ENCODE peak calls at places on chromosome 1, in nine cellular contexts. One of them, this sample, is unnamed.

GRCh38 chr1:110465038-110465813 is 14.3 kb downstream of the PROK1 start:
- DNase-seq in lower leg skin: no peak
- DNase-seq in tibial nerve: no peak
- DNase-seq in DND-41: no peak
- DNase-seq in tibial artery: no peak
- DNase-seq in fibroblast of the aortic adventitia: no peak
- DNase-seq in stomach: no peak
- DNase-seq in IMR-90: no peak
- DNase-seq in fibroblast of lung: no peak
- DNase-seq in this sample: peak

GRCh38 chr1:207670997-207671396 is 26.1 kb downstream of the CR1L start:
- DNase-seq in lower leg skin: no peak
- DNase-seq in fibroblast of lung: no peak
- DNase-seq in tibial artery: no peak
- DNase-seq in DND-41: no peak
- DNase-seq in tibial nerve: no peak
- DNase-seq in stomach: no peak
- DNase-seq in IMR-90: no peak
- DNase-seq in fibroblast of the aortic adventitia: no peak
- DNase-seq in this sample: no peak

GRCh38 chr1:109547412-109548320 is 749 bp upstream of the GNAI3 start:
- DNase-seq in stomach: peak
- DNase-seq in tibial artery: no peak
- DNase-seq in IMR-90: peak
- DNase-seq in fibroblast of the aortic adventitia: peak
- DNase-seq in DND-41: no peak
- DNase-seq in lower leg skin: no peak
- DNase-seq in tibial nerve: peak
- DNase-seq in fibroblast of lung: peak
- DNase-seq in this sample: no peak

GRCh38 chr1:175319912-175320230 is 127.3 kb upstream of the KIAA0040 start:
- DNase-seq in fibroblast of lung: no peak
- DNase-seq in IMR-90: no peak
- DNase-seq in tibial artery: no peak
- DNase-seq in fibroblast of the aortic adventitia: no peak
- DNase-seq in tibial nerve: no peak
- DNase-seq in DND-41: no peak
- DNase-seq in lower leg skin: no peak
- DNase-seq in stomach: no peak
- DNase-seq in this sample: no peak

GRCh38 chr1:55010887-55011217 is 12.1 kb downstream of the BSND start:
- DNase-seq in DND-41: no peak
- DNase-seq in stomach: no peak
- DNase-seq in IMR-90: no peak
- DNase-seq in tibial nerve: no peak
- DNase-seq in fibroblast of lung: no peak
- DNase-seq in fibroblast of the aortic adventitia: no peak
- DNase-seq in tibial artery: peak
- DNase-seq in lower leg skin: no peak
- DNase-seq in this sample: no peak

GRCh38 chr1:44293761-44294315 is 61.2 kb downstream of the ERI3 start:
- DNase-seq in fibroblast of the aortic adventitia: no peak
- DNase-seq in tibial artery: no peak
- DNase-seq in tibial nerve: no peak
- DNase-seq in DND-41: no peak
- DNase-seq in IMR-90: no peak
- DNase-seq in lower leg skin: no peak
- DNase-seq in fibroblast of lung: no peak
- DNase-seq in stomach: peak
- DNase-seq in this sample: peak

GRCh38 chr1:170168263-170168662 is 22.5 kb downstream of the NTMT2 start:
- DNase-seq in fibroblast of the aortic adventitia: peak
- DNase-seq in DND-41: no peak
- DNase-seq in lower leg skin: no peak
- DNase-seq in fibroblast of lung: peak
- DNase-seq in tibial artery: no peak
- DNase-seq in stomach: no peak
- DNase-seq in IMR-90: peak
- DNase-seq in tibial nerve: no peak
- DNase-seq in this sample: no peak

GRCh38 chr1:22959545-22960360 is 12.9 kb downstream of the LACTBL1 start:
- DNase-seq in tibial artery: no peak
- DNase-seq in DND-41: no peak
- DNase-seq in IMR-90: no peak
- DNase-seq in fibroblast of the aortic adventitia: no peak
- DNase-seq in lower leg skin: peak
- DNase-seq in stomach: no peak
- DNase-seq in tibial nerve: no peak
- DNase-seq in fibroblast of lung: no peak
- DNase-seq in this sample: no peak

GRCh38 chr1:27992271-27992670 is 32.5 kb downstream of the XKR8 start:
- DNase-seq in fibroblast of the aortic adventitia: no peak
- DNase-seq in lower leg skin: no peak
- DNase-seq in IMR-90: no peak
- DNase-seq in stomach: no peak
- DNase-seq in tibial nerve: no peak
- DNase-seq in DND-41: peak
- DNase-seq in fibroblast of lung: no peak
- DNase-seq in tibial artery: no peak
- DNase-seq in this sample: no peak

GRCh38 chr1:54390655-54391054 is 15.5 kb downstream of the SSBP3 start:
- DNase-seq in IMR-90: no peak
- DNase-seq in fibroblast of the aortic adventitia: peak
- DNase-seq in tibial artery: no peak
- DNase-seq in stomach: no peak
- DNase-seq in DND-41: no peak
- DNase-seq in lower leg skin: no peak
- DNase-seq in fibroblast of lung: no peak
- DNase-seq in tibial nerve: no peak
- DNase-seq in this sample: no peak

GRCh38 chr1:208476825-208477170 is 232.6 kb upstream of the PLXNA2 start:
- DNase-seq in lower leg skin: no peak
- DNase-seq in fibroblast of the aortic adventitia: no peak
- DNase-seq in IMR-90: no peak
- DNase-seq in stomach: no peak
- DNase-seq in tibial artery: no peak
- DNase-seq in DND-41: no peak
- DNase-seq in fibroblast of lung: no peak
- DNase-seq in tibial nerve: no peak
- DNase-seq in this sample: no peak

GRCh38 chr1:226728448-226728847 is 10.6 kb downstream of the ITPKB start:
- DNase-seq in DND-41: no peak
- DNase-seq in tibial artery: no peak
- DNase-seq in IMR-90: no peak
- DNase-seq in tibial nerve: no peak
- DNase-seq in lower leg skin: no peak
- DNase-seq in fibroblast of the aortic adventitia: no peak
- DNase-seq in stomach: no peak
- DNase-seq in fibroblast of lung: no peak
- DNase-seq in this sample: no peak

GRCh38 chr1:226731257-226731893 is 7.7 kb downstream of the ITPKB start:
- DNase-seq in fibroblast of the aortic adventitia: no peak
- DNase-seq in DND-41: no peak
- DNase-seq in fibroblast of lung: no peak
- DNase-seq in IMR-90: no peak
- DNase-seq in stomach: no peak
- DNase-seq in tibial nerve: no peak
- DNase-seq in lower leg skin: no peak
- DNase-seq in tibial artery: no peak
- DNase-seq in this sample: no peak

GRCh38 chr1:226730064-226730463 is 9.0 kb downstream of the ITPKB start:
- DNase-seq in lower leg skin: no peak
- DNase-seq in IMR-90: no peak
- DNase-seq in stomach: no peak
- DNase-seq in tibial artery: no peak
- DNase-seq in tibial nerve: no peak
- DNase-seq in fibroblast of lung: no peak
- DNase-seq in DND-41: no peak
- DNase-seq in fibroblast of the aortic adventitia: no peak
- DNase-seq in this sample: no peak

GRCh38 chr1:226732856-226733291 is 6.2 kb downstream of the ITPKB start:
- DNase-seq in lower leg skin: no peak
- DNase-seq in fibroblast of the aortic adventitia: no peak
- DNase-seq in tibial nerve: no peak
- DNase-seq in DND-41: no peak
- DNase-seq in stomach: no peak
- DNase-seq in fibroblast of lung: no peak
- DNase-seq in tibial artery: no peak
- DNase-seq in IMR-90: no peak
- DNase-seq in this sample: no peak

DNA sequence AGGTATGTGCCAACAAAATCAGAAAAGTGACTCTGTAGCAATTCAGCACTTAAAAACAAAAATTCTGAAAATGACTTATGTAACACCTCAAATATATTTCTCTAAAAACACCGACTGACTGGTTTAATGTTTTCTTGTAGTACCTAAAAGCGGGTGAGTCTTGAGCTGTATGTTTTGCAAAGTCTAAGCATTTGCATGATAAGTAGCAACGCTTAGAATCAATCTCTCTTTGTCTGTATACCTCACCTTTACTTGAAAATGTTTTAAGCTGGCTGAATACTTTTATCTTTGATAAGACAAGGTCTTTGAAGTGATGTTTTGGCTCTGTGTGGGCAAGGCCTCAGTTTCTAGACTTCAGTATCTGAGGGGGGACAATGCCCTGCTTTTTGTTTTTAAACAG is 8.3 kb downstream of the ITPKB start:
- DNase-seq in fibroblast of the aortic adventitia: no peak
- DNase-seq in IMR-90: no peak
- DNase-seq in stomach: no peak
- DNase-seq in tibial artery: no peak
- DNase-seq in tibial nerve: no peak
- DNase-seq in fibroblast of lung: no peak
- DNase-seq in DND-41: no peak
- DNase-seq in lower leg skin: no peak
- DNase-seq in this sample: no peak
- H3K4me3 ChIP-seq in fibroblast of the aortic adventitia: no peak
- H3K4me3 ChIP-seq in IMR-90: no peak
- H3K4me3 ChIP-seq in stomach: no peak
- H3K4me3 ChIP-seq in tibial artery: no peak
- H3K4me3 ChIP-seq in tibial nerve: no peak
- H3K4me3 ChIP-seq in fibroblast of lung: no peak
- H3K4me3 ChIP-seq in DND-41: no peak
- H3K4me3 ChIP-seq in lower leg skin: no peak
- H3K4me3 ChIP-seq in this sample: peak

GRCh38 chr1:19478241-19478780 is 7.0 kb downstream of the CAPZB start:
- DNase-seq in fibroblast of lung: no peak
- DNase-seq in DND-41: no peak
- DNase-seq in tibial nerve: no peak
- DNase-seq in stomach: no peak
- DNase-seq in tibial artery: no peak
- DNase-seq in IMR-90: no peak
- DNase-seq in lower leg skin: no peak
- DNase-seq in fibroblast of the aortic adventitia: no peak
- DNase-seq in this sample: no peak

GRCh38 chr1:19476440-19477190 is 8.7 kb downstream of the CAPZB start:
- DNase-seq in IMR-90: peak
- DNase-seq in fibroblast of the aortic adventitia: no peak
- DNase-seq in stomach: no peak
- DNase-seq in lower leg skin: no peak
- DNase-seq in DND-41: no peak
- DNase-seq in tibial artery: no peak
- DNase-seq in fibroblast of lung: peak
- DNase-seq in tibial nerve: no peak
- DNase-seq in this sample: no peak

GRCh38 chr1:19479351-19480120 is 5.8 kb downstream of the CAPZB start:
- DNase-seq in DND-41: no peak
- DNase-seq in lower leg skin: no peak
- DNase-seq in fibroblast of lung: no peak
- DNase-seq in tibial nerve: no peak
- DNase-seq in stomach: no peak
- DNase-seq in fibroblast of the aortic adventitia: no peak
- DNase-seq in IMR-90: no peak
- DNase-seq in tibial artery: no peak
- DNase-seq in this sample: no peak

GRCh38 chr1:19480282-19480681 is 5.1 kb downstream of the CAPZB start:
- DNase-seq in tibial artery: no peak
- DNase-seq in lower leg skin: no peak
- DNase-seq in stomach: no peak
- DNase-seq in IMR-90: no peak
- DNase-seq in DND-41: no peak
- DNase-seq in tibial nerve: no peak
- DNase-seq in fibroblast of the aortic adventitia: no peak
- DNase-seq in fibroblast of lung: no peak
- DNase-seq in this sample: no peak

GRCh38 chr1:19477284-19478240 is 7.8 kb downstream of the CAPZB start:
- DNase-seq in tibial artery: no peak
- DNase-seq in DND-41: no peak
- DNase-seq in fibroblast of the aortic adventitia: peak
- DNase-seq in stomach: no peak
- DNase-seq in fibroblast of lung: no peak
- DNase-seq in lower leg skin: no peak
- DNase-seq in tibial nerve: no peak
- DNase-seq in IMR-90: no peak
- DNase-seq in this sample: no peak
- H3K4me3 ChIP-seq in tibial artery: no peak
- H3K4me3 ChIP-seq in DND-41: no peak
- H3K4me3 ChIP-seq in fibroblast of the aortic adventitia: no peak
- H3K4me3 ChIP-seq in stomach: no peak
- H3K4me3 ChIP-seq in fibroblast of lung: no peak
- H3K4me3 ChIP-seq in lower leg skin: no peak
- H3K4me3 ChIP-seq in tibial nerve: no peak
- H3K4me3 ChIP-seq in IMR-90: no peak
- H3K4me3 ChIP-seq in this sample: no peak

DNA sequence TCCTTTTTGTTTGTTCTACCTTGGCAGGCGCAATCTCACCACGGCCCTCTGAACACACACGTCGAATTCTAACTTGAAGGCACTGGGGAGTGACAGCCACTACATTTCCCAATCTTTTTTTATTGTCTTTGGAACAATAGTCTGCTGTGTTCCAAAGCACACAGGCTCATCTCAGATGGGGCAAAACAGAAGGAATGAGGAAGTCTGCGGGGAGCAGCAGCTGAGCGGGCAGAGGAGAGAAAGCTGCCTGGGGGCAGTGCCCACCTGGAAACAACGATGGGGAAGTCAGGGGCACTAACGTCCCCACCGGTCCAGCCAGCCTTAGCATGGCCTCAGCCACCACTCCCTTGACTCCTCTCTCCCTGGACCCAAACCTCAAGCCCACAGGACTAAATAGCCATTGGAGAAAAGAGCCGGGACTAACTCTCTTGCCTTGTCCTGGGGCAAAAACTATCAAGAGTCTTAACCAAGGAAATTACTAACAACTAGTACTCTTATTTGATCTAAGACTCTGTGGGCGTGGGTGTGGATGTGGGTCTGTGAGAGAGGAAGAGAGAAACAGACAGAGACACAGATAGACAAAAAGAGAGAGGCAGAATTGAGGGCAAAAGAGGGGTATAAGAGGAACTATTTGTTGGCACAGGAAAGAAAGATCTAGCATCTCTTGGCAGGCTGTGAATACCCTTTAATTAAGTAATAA is 34.2 kb downstream of the SYF2 start:
- DNase-seq in stomach: no peak
- DNase-seq in fibroblast of lung: no peak
- DNase-seq in DND-41: no peak
- DNase-seq in tibial nerve: no peak
- DNase-seq in tibial artery: no peak
- DNase-seq in IMR-90: no peak
- DNase-seq in fibroblast of the aortic adventitia: no peak
- DNase-seq in lower leg skin: no peak
- DNase-seq in this sample: no peak
- H3K4me3 ChIP-seq in stomach: no peak
- H3K4me3 ChIP-seq in fibroblast of lung: no peak
- H3K4me3 ChIP-seq in DND-41: no peak
- H3K4me3 ChIP-seq in tibial nerve: no peak
- H3K4me3 ChIP-seq in tibial artery: peak
- H3K4me3 ChIP-seq in IMR-90: no peak
- H3K4me3 ChIP-seq in fibroblast of the aortic adventitia: no peak
- H3K4me3 ChIP-seq in lower leg skin: no peak
- H3K4me3 ChIP-seq in this sample: no peak

GRCh38 chr1:231419147-231419546 is 2.9 kb downstream of the EGLN1 start:
- DNase-seq in tibial nerve: no peak
- DNase-seq in IMR-90: no peak
- DNase-seq in tibial artery: no peak
- DNase-seq in lower leg skin: no peak
- DNase-seq in stomach: no peak
- DNase-seq in fibroblast of the aortic adventitia: no peak
- DNase-seq in DND-41: no peak
- DNase-seq in fibroblast of lung: no peak
- DNase-seq in this sample: no peak
- H3K4me3 ChIP-seq in tibial nerve: peak
- H3K4me3 ChIP-seq in IMR-90: peak
- H3K4me3 ChIP-seq in tibial artery: peak
- H3K4me3 ChIP-seq in lower leg skin: no peak
- H3K4me3 ChIP-seq in stomach: peak
- H3K4me3 ChIP-seq in fibroblast of the aortic adventitia: peak
- H3K4me3 ChIP-seq in DND-41: peak
- H3K4me3 ChIP-seq in fibroblast of lung: peak
- H3K4me3 ChIP-seq in this sample: peak

This sample was measured in kidney.